ENCODE peak calls at places on chromosomes 13 and 19, in four cellular contexts. W is NCI-H1048; R is nucleus accumbens; A is activated CD4-positive, CD25-positive, alpha-beta regulatory T cell. F is an unnamed sample.

GRCh38 chr13:113184568-113185440 is 23.7 kb downstream of the PCID2 start:
- DNase-seq in W (no peak), R (no peak), A (no peak), F (no peak)

GRCh38 chr13:23724196-23724970 is 154.2 kb downstream of the TNFRSF19 start:
- DNase-seq in W (no peak), R (no peak), A (no peak), F (no peak)

GRCh38 chr19:947707-948533 is 22.1 kb downstream of the ARID3A start:
- DNase-seq in W (no peak), R (no peak), A (no peak), F (no peak)

GRCh38 chr13:29576581-29576980 is 18.9 kb downstream of the SLC7A1 start:
- DNase-seq in W (no peak), R (no peak), A (no peak), F (no peak)

GRCh38 chr13:23506821-23507210 is 63.4 kb upstream of the TNFRSF19 start:
- DNase-seq in W (no peak), R (no peak), A (no peak), F (no peak)

GRCh38 chr19:7681336-7682174 is 922 bp downstream of the TRAPPC5 start:
- DNase-seq in W (peak), R (peak), A (peak), F (no peak)

GRCh38 chr13:111313911-111314425 is 6.5 kb upstream of the TEX29 start:
- DNase-seq in W (no peak), R (no peak), A (no peak), F (no peak)

GRCh38 chr19:41894350-41894749 is 11.4 kb downstream of the ARHGEF1 start:
- DNase-seq in W (no peak), R (no peak), A (no peak), F (no peak)

GRCh38 chr13:27952931-27953670 is 16.0 kb downstream of the CDX2 start:
- DNase-seq in W (no peak), R (no peak), A (no peak), F (no peak)

GRCh38 chr19:42121666-42122069 is 10.6 kb downstream of the POU2F2 start:
- DNase-seq in W (no peak), R (no peak), A (peak), F (no peak)

GRCh38 chr13:93776936-93777335 is 550.3 kb downstream of the GPC6 start:
- DNase-seq in W (no peak), R (no peak), A (no peak), F (no peak)

GRCh38 chr13:37023871-37024270 is 23.3 kb downstream of the EXOSC8 start:
- DNase-seq in W (no peak), R (no peak), A (no peak), F (no peak)

GRCh38 chr13:99796175-99796819 is 175.3 kb downstream of the ZIC5 start:
- DNase-seq in W (no peak), R (no peak), A (no peak), F (no peak)

GRCh38 chr19:45498411-45499195 is at the start of gene PPM1N:
- DNase-seq in W (no peak), R (no peak), A (peak), F (no peak)

GRCh38 chr13:32783067-32783466 is 196.8 kb downstream of the PDS5B start:
- DNase-seq in W (no peak), R (no peak), A (no peak), F (no peak)

GRCh38 chr13:61777281-61777680 is 361.6 kb upstream of the PCDH20 start:
- DNase-seq in W (no peak), R (no peak), A (no peak), F (no peak)

GRCh38 chr19:5281588-5281987 is 59.0 kb downstream of the PTPRS start:
- DNase-seq in W (no peak), R (no peak), A (no peak), F (no peak)

F was measured in cortex of kidney.